ENCODE peak calls at places on chromosomes 1 and 21, in seven cellular contexts. One of them, this sample, is unnamed.

GRCh38 chr1:147167361-147167760 is 4.9 kb downstream of the PRKAB2 start:
- DNase-seq in heart left ventricle: no peak
- DNase-seq in pancreas: no peak
- DNase-seq in sigmoid colon: no peak
- DNase-seq in effector memory CD4-positive, alpha-beta T cell: no peak
- DNase-seq in kidney epithelial cell: peak
- DNase-seq in CD8-positive, alpha-beta memory T cell: no peak
- DNase-seq in this sample: no peak

GRCh38 chr1:98794196-98794886 is 132.8 kb downstream of the SNX7 start:
- DNase-seq in heart left ventricle: peak
- DNase-seq in pancreas: peak
- DNase-seq in sigmoid colon: no peak
- DNase-seq in effector memory CD4-positive, alpha-beta T cell: peak
- DNase-seq in kidney epithelial cell: peak
- DNase-seq in CD8-positive, alpha-beta memory T cell: peak
- DNase-seq in this sample: peak

GRCh38 chr1:230050973-230051735 is 15.9 kb upstream of the GALNT2 start:
- DNase-seq in heart left ventricle: no peak
- DNase-seq in pancreas: no peak
- DNase-seq in sigmoid colon: no peak
- DNase-seq in effector memory CD4-positive, alpha-beta T cell: no peak
- DNase-seq in kidney epithelial cell: no peak
- DNase-seq in CD8-positive, alpha-beta memory T cell: no peak
- DNase-seq in this sample: no peak

GRCh38 chr1:173954179-173954578 is 37.1 kb upstream of the SERPINC1 start:
- DNase-seq in heart left ventricle: no peak
- DNase-seq in pancreas: no peak
- DNase-seq in sigmoid colon: no peak
- DNase-seq in effector memory CD4-positive, alpha-beta T cell: no peak
- DNase-seq in kidney epithelial cell: no peak
- DNase-seq in CD8-positive, alpha-beta memory T cell: no peak
- DNase-seq in this sample: no peak

GRCh38 chr1:111213412-111213811 is 13.0 kb upstream of the DENND2D start:
- DNase-seq in heart left ventricle: no peak
- DNase-seq in pancreas: no peak
- DNase-seq in sigmoid colon: no peak
- DNase-seq in effector memory CD4-positive, alpha-beta T cell: no peak
- DNase-seq in kidney epithelial cell: no peak
- DNase-seq in CD8-positive, alpha-beta memory T cell: no peak
- DNase-seq in this sample: peak

GRCh38 chr1:157249326-157249725 is 111.1 kb upstream of the ETV3 start:
- DNase-seq in heart left ventricle: no peak
- DNase-seq in pancreas: no peak
- DNase-seq in sigmoid colon: no peak
- DNase-seq in effector memory CD4-positive, alpha-beta T cell: no peak
- DNase-seq in kidney epithelial cell: no peak
- DNase-seq in CD8-positive, alpha-beta memory T cell: no peak
- DNase-seq in this sample: no peak

GRCh38 chr1:11736746-11737639 is 1.1 kb downstream of the AGTRAP start:
- DNase-seq in heart left ventricle: peak
- DNase-seq in pancreas: peak
- DNase-seq in sigmoid colon: peak
- DNase-seq in effector memory CD4-positive, alpha-beta T cell: peak
- DNase-seq in kidney epithelial cell: peak
- DNase-seq in CD8-positive, alpha-beta memory T cell: peak
- DNase-seq in this sample: peak

GRCh38 chr1:32801096-32801713 is 16.0 kb downstream of the YARS1 start:
- DNase-seq in heart left ventricle: no peak
- DNase-seq in pancreas: no peak
- DNase-seq in sigmoid colon: no peak
- DNase-seq in effector memory CD4-positive, alpha-beta T cell: peak
- DNase-seq in kidney epithelial cell: no peak
- DNase-seq in CD8-positive, alpha-beta memory T cell: peak
- DNase-seq in this sample: no peak

GRCh38 chr1:15946546-15947381 is 29.1 kb downstream of the ZBTB17 start:
- DNase-seq in heart left ventricle: no peak
- DNase-seq in pancreas: no peak
- DNase-seq in sigmoid colon: no peak
- DNase-seq in effector memory CD4-positive, alpha-beta T cell: no peak
- DNase-seq in kidney epithelial cell: no peak
- DNase-seq in CD8-positive, alpha-beta memory T cell: no peak
- DNase-seq in this sample: no peak

GRCh38 chr1:84998642-84999280 is 1.8 kb upstream of the MCOLN2 start:
- DNase-seq in heart left ventricle: no peak
- DNase-seq in pancreas: no peak
- DNase-seq in sigmoid colon: no peak
- DNase-seq in effector memory CD4-positive, alpha-beta T cell: no peak
- DNase-seq in kidney epithelial cell: no peak
- DNase-seq in CD8-positive, alpha-beta memory T cell: peak
- DNase-seq in this sample: no peak

GRCh38 chr21:28454978-28455600 is 537.6 kb downstream of the LTN1 start:
- DNase-seq in heart left ventricle: no peak
- DNase-seq in pancreas: no peak
- DNase-seq in sigmoid colon: no peak
- DNase-seq in effector memory CD4-positive, alpha-beta T cell: no peak
- DNase-seq in kidney epithelial cell: no peak
- DNase-seq in CD8-positive, alpha-beta memory T cell: no peak
- DNase-seq in this sample: no peak

GRCh38 chr1:205186191-205186590 is 25.3 kb downstream of the DSTYK start:
- DNase-seq in heart left ventricle: no peak
- DNase-seq in pancreas: no peak
- DNase-seq in sigmoid colon: no peak
- DNase-seq in effector memory CD4-positive, alpha-beta T cell: no peak
- DNase-seq in kidney epithelial cell: no peak
- DNase-seq in CD8-positive, alpha-beta memory T cell: no peak
- DNase-seq in this sample: no peak

GRCh38 chr1:161018631-161018930 is 2.4 kb downstream of the F11R start:
- DNase-seq in heart left ventricle: no peak
- DNase-seq in pancreas: no peak
- DNase-seq in sigmoid colon: no peak
- DNase-seq in effector memory CD4-positive, alpha-beta T cell: no peak
- DNase-seq in kidney epithelial cell: no peak
- DNase-seq in CD8-positive, alpha-beta memory T cell: no peak
- DNase-seq in this sample: no peak

GRCh38 chr1:161019767-161020572 is 982 bp downstream of the F11R start:
- DNase-seq in heart left ventricle: peak
- DNase-seq in pancreas: no peak
- DNase-seq in sigmoid colon: no peak
- DNase-seq in effector memory CD4-positive, alpha-beta T cell: no peak
- DNase-seq in kidney epithelial cell: no peak
- DNase-seq in CD8-positive, alpha-beta memory T cell: no peak
- DNase-seq in this sample: no peak

GRCh38 chr1:161021168-161021958 is 411 bp upstream of the F11R start:
- DNase-seq in heart left ventricle: peak
- DNase-seq in pancreas: peak
- DNase-seq in sigmoid colon: peak
- DNase-seq in effector memory CD4-positive, alpha-beta T cell: peak
- DNase-seq in kidney epithelial cell: peak
- DNase-seq in CD8-positive, alpha-beta memory T cell: peak
- DNase-seq in this sample: no peak

GRCh38 chr1:161020573-161021167 is at the start of gene F11R:
- DNase-seq in heart left ventricle: peak
- DNase-seq in pancreas: peak
- DNase-seq in sigmoid colon: no peak
- DNase-seq in effector memory CD4-positive, alpha-beta T cell: no peak
- DNase-seq in kidney epithelial cell: no peak
- DNase-seq in CD8-positive, alpha-beta memory T cell: no peak
- DNase-seq in this sample: no peak

GRCh38 chr1:161021959-161022332 is 994 bp upstream of the F11R start:
- DNase-seq in heart left ventricle: no peak
- DNase-seq in pancreas: no peak
- DNase-seq in sigmoid colon: no peak
- DNase-seq in effector memory CD4-positive, alpha-beta T cell: no peak
- DNase-seq in kidney epithelial cell: no peak
- DNase-seq in CD8-positive, alpha-beta memory T cell: no peak
- DNase-seq in this sample: no peak
- H3K4me3 ChIP-seq in heart left ventricle: peak
- H3K4me3 ChIP-seq in pancreas: no peak
- H3K4me3 ChIP-seq in sigmoid colon: no peak
- H3K4me3 ChIP-seq in effector memory CD4-positive, alpha-beta T cell: no peak
- H3K4me3 ChIP-seq in kidney epithelial cell: peak
- H3K4me3 ChIP-seq in CD8-positive, alpha-beta memory T cell: peak
- H3K4me3 ChIP-seq in this sample: no peak

DNA sequence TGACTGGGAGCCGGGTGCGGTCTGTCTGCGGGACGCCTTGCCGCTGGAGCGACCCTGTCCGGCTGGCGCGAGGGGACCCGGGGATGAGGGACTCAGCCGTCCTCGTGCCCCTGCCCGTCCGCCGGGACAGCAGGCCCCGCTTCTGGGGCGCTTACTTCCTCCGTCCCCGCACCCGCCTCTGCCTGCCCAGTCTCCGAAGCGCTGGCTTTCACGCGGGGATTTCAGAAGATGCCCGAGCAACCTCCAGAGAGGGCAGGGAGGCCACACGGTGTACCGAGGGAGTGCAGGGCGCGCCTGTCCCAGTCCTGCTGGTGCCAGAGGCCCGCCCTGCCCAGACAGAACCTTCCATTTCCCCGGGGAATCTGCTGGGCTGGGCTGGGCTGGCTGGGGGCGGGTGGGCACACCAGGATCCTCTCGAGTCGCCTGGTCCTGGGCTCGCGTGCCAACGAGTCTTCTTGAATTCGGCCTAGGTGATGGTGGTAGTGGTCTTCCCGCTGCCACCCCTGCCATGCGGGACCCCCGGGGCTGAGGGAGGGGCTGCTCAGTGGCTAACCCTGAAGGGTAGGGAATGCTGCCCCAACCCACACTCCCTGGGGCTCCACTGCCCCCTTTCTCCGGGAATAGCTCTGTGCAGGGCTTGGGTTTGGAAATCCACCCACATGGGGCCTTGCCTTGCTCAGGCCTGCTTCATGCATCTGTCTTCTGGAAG is 2.5 kb upstream of the TRPM2 start:
- DNase-seq in heart left ventricle: no peak
- DNase-seq in pancreas: no peak
- DNase-seq in sigmoid colon: no peak
- DNase-seq in effector memory CD4-positive, alpha-beta T cell: no peak
- DNase-seq in kidney epithelial cell: no peak
- DNase-seq in CD8-positive, alpha-beta memory T cell: no peak
- DNase-seq in this sample: no peak
- H3K4me3 ChIP-seq in heart left ventricle: no peak
- H3K4me3 ChIP-seq in pancreas: no peak
- H3K4me3 ChIP-seq in sigmoid colon: no peak
- H3K4me3 ChIP-seq in effector memory CD4-positive, alpha-beta T cell: no peak
- H3K4me3 ChIP-seq in kidney epithelial cell: no peak
- H3K4me3 ChIP-seq in CD8-positive, alpha-beta memory T cell: no peak
- H3K4me3 ChIP-seq in this sample: no peak

GRCh38 chr1:162633327-162633762 is 1.1 kb downstream of the DDR2 start:
- DNase-seq in heart left ventricle: no peak
- DNase-seq in pancreas: no peak
- DNase-seq in sigmoid colon: no peak
- DNase-seq in effector memory CD4-positive, alpha-beta T cell: no peak
- DNase-seq in kidney epithelial cell: no peak
- DNase-seq in CD8-positive, alpha-beta memory T cell: no peak
- DNase-seq in this sample: no peak

GRCh38 chr1:162635418-162635817 is 3.2 kb downstream of the DDR2 start:
- DNase-seq in heart left ventricle: no peak
- DNase-seq in pancreas: no peak
- DNase-seq in sigmoid colon: no peak
- DNase-seq in effector memory CD4-positive, alpha-beta T cell: no peak
- DNase-seq in kidney epithelial cell: no peak
- DNase-seq in CD8-positive, alpha-beta memory T cell: no peak
- DNase-seq in this sample: no peak

GRCh38 chr1:162632234-162632666 is at the start of gene DDR2:
- DNase-seq in heart left ventricle: peak
- DNase-seq in pancreas: peak
- DNase-seq in sigmoid colon: peak
- DNase-seq in effector memory CD4-positive, alpha-beta T cell: no peak
- DNase-seq in kidney epithelial cell: no peak
- DNase-seq in CD8-positive, alpha-beta memory T cell: no peak
- DNase-seq in this sample: no peak

GRCh38 chr1:162631546-162632233 is 574 bp upstream of the DDR2 start:
- DNase-seq in heart left ventricle: peak
- DNase-seq in pancreas: no peak
- DNase-seq in sigmoid colon: peak
- DNase-seq in effector memory CD4-positive, alpha-beta T cell: no peak
- DNase-seq in kidney epithelial cell: no peak
- DNase-seq in CD8-positive, alpha-beta memory T cell: no peak
- DNase-seq in this sample: no peak

GRCh38 chr1:162632743-162633326 is 571 bp downstream of the DDR2 start:
- DNase-seq in heart left ventricle: peak
- DNase-seq in pancreas: no peak
- DNase-seq in sigmoid colon: peak
- DNase-seq in effector memory CD4-positive, alpha-beta T cell: no peak
- DNase-seq in kidney epithelial cell: no peak
- DNase-seq in CD8-positive, alpha-beta memory T cell: no peak
- DNase-seq in this sample: no peak
- H3K4me3 ChIP-seq in heart left ventricle: peak
- H3K4me3 ChIP-seq in pancreas: no peak
- H3K4me3 ChIP-seq in sigmoid colon: peak
- H3K4me3 ChIP-seq in effector memory CD4-positive, alpha-beta T cell: no peak
- H3K4me3 ChIP-seq in kidney epithelial cell: peak
- H3K4me3 ChIP-seq in CD8-positive, alpha-beta memory T cell: no peak
- H3K4me3 ChIP-seq in this sample: no peak

DNA sequence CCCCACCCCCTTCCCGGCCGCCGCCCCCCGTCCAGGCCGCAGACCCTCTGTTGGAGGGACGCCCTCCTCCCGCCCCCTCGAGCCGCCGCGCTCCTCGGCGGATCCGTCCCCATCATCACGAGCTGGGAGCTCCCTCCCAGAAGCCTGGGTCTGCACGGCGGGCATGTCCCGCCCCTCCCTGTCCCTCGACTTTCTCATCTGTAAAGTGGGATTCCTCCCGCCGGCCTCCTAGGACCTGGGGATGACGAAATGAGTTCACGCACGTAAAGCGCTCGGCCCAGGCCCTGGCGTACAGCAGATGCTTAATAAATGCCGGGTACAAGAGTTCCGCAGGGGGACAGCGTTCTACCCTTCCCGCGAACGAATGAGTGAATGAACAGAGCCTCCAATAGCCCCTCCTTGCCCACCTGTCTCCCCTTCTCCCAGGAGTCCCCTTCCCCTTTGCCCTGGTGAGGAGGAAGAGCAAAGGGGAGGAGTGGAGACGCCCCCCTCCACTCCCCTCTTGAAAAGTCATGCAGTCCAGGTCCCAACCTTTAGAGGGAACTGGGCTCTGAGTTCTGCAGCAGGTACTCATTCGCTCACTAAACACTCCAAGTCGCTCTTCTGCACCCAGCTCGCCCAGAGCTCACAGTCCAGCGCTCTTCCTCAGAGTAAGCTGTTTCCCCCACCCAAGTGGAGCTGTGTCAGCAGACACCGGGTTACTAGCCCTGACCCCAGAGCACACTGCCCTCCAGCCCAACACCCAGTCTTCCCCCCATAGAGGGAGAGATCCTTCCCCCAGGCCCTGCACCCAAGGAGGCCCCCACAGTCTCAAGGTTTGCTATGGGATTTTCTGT is 16.8 kb downstream of the RAP1GAP start:
- DNase-seq in heart left ventricle: no peak
- DNase-seq in pancreas: no peak
- DNase-seq in sigmoid colon: no peak
- DNase-seq in effector memory CD4-positive, alpha-beta T cell: no peak
- DNase-seq in kidney epithelial cell: no peak
- DNase-seq in CD8-positive, alpha-beta memory T cell: no peak
- DNase-seq in this sample: no peak
- H3K4me3 ChIP-seq in heart left ventricle: peak
- H3K4me3 ChIP-seq in pancreas: no peak
- H3K4me3 ChIP-seq in sigmoid colon: peak
- H3K4me3 ChIP-seq in effector memory CD4-positive, alpha-beta T cell: no peak
- H3K4me3 ChIP-seq in kidney epithelial cell: no peak
- H3K4me3 ChIP-seq in CD8-positive, alpha-beta memory T cell: no peak
- H3K4me3 ChIP-seq in this sample: no peak